ENCODE peak calls at places on chromosomes 2 and 18, in four cellular contexts. D, O, S and E are unnamed samples.
A peak's percentile ranks its signal among the peaks of the same experiment; 100 is the strongest.

GRCh38 chr2:4518596-4518995 is 815.2 kb downstream of the DCDC2C start:
- DNase-seq in D (no peak), O (no peak), S (no peak), E (no peak)

GRCh38 chr18:46343940-46344372 is 239.8 kb downstream of the HAUS1 start:
- DNase-seq in D (peak; percentile 38), O (peak; percentile 32), S (peak; percentile 72), E (peak; percentile 87)

GRCh38 chr18:59006461-59007067 is 133.1 kb upstream of the SEC11C start:
- DNase-seq in D (no peak), O (no peak), S (no peak), E (no peak)

GRCh38 chr2:167147254-167147941 is 259.1 kb downstream of the XIRP2 start:
- DNase-seq in D (no peak), O (no peak), S (no peak), E (no peak)

GRCh38 chr18:5668087-5668715 is 124.4 kb upstream of the EPB41L3 start:
- DNase-seq in D (no peak), O (no peak), S (no peak), E (no peak)

GRCh38 chr2:207133493-207133861 is 32.3 kb downstream of the KLF7 start:
- DNase-seq in D (no peak), O (peak; percentile 66), S (no peak), E (no peak)

GRCh38 chr2:206392118-206392517 is 51.2 kb upstream of the ADAM23 start:
- DNase-seq in D (no peak), O (no peak), S (no peak), E (no peak)

GRCh38 chr2:220077488-220077887 is 450.1 kb downstream of the SLC4A3 start:
- DNase-seq in D (no peak), O (no peak), S (no peak), E (no peak)

GRCh38 chr2:141570474-141571131 is 560.2 kb downstream of the LRP1B start:
- DNase-seq in D (no peak), O (no peak), S (no peak), E (no peak)

GRCh38 chr18:34522627-34523026 is 187.5 kb upstream of the DTNA start:
- DNase-seq in D (no peak), O (no peak), S (no peak), E (peak; percentile 76)

GRCh38 chr2:63378589-63378988 is 209.7 kb downstream of the WDPCP start:
- DNase-seq in D (no peak), O (no peak), S (no peak), E (no peak)

GRCh38 chr2:205681836-205682238 is 464 bp upstream of the NRP2 start:
- DNase-seq in D (no peak), O (peak; percentile 46), S (no peak), E (peak; percentile 87)

GRCh38 chr2:238926761-238927611 is 79.1 kb downstream of the TWIST2 start:
- DNase-seq in D (no peak), O (peak; percentile 12), S (no peak), E (peak; percentile 81)

GRCh38 chr2:229221641-229222040 is 49.4 kb downstream of the PID1 start:
- DNase-seq in D (no peak), O (no peak), S (no peak), E (no peak)

GRCh38 chr2:80638759-80639158 is 334.2 kb upstream of the LRRTM1 start:
- DNase-seq in D (no peak), O (no peak), S (no peak), E (no peak)

GRCh38 chr2:15640291-15640711 is 48.6 kb downstream of the DDX1 start:
- DNase-seq in D (no peak), O (peak; percentile 38), S (no peak), E (peak; percentile 76)

GRCh38 chr2:85258194-85258605 is 69.6 kb downstream of the TGOLN2 start:
- DNase-seq in D (no peak), O (no peak), S (peak; percentile 44), E (no peak)

GRCh38 chr2:37188570-37188969 is at the start of gene SULT6B1:
- DNase-seq in D (no peak), O (no peak), S (no peak), E (no peak)

GRCh38 chr2:28393115-28393836 is 618 bp downstream of the FOSL2 start:
- DNase-seq in D (peak; percentile 60), O (peak; percentile 63), S (peak; percentile 88), E (peak; percentile 94)

GRCh38 chr2:227796044-227796780 is 17.4 kb upstream of the CCL20 start:
- DNase-seq in D (peak; percentile 43), O (no peak), S (no peak), E (no peak)

GRCh38 chr2:46876741-46877384 is 38.7 kb downstream of the MCFD2 start:
- DNase-seq in D (peak; percentile 32), O (peak; percentile 24), S (no peak), E (peak; percentile 81)

GRCh38 chr18:63168287-63168686 is 151.3 kb downstream of the BCL2 start:
- DNase-seq in D (no peak), O (no peak), S (no peak), E (no peak)

GRCh38 chr2:84292545-84292944 is 166.5 kb downstream of the SUCLG1 start:
- DNase-seq in D (no peak), O (no peak), S (no peak), E (no peak)

GRCh38 chr2:75558786-75559428 is 1.8 kb downstream of the EVA1A start:
- DNase-seq in D (no peak), O (no peak), S (no peak), E (no peak)

GRCh38 chr2:71784734-71785549 is 331.6 kb downstream of the DYSF start:
- DNase-seq in D (no peak), O (no peak), S (no peak), E (peak; percentile 19)

GRCh38 chr2:10052216-10052615 is 8.9 kb downstream of the KLF11 start:
- DNase-seq in D (no peak), O (no peak), S (no peak), E (no peak)

GRCh38 chr2:120776649-120777048 is 41.0 kb downstream of the GLI2 start:
- DNase-seq in D (no peak), O (no peak), S (peak; percentile 29), E (no peak)

GRCh38 chr2:102049756-102050443 is 58.1 kb downstream of the IL1R2 start:
- DNase-seq in D (peak; percentile 64), O (no peak), S (no peak), E (peak; percentile 90)

GRCh38 chr18:43830905-43831304 is 553.6 kb upstream of the SYT4 start:
- DNase-seq in D (no peak), O (no peak), S (no peak), E (no peak)

GRCh38 chr18:48135436-48135966 is 205.0 kb upstream of the SMAD2 start:
- DNase-seq in D (no peak), O (no peak), S (no peak), E (peak; percentile 75)
- H3K4me3 ChIP-seq in D (peak overlapping the region; percentile 53), O (peak overlapping the region; percentile 77), S (peak overlapping the region; percentile 44), E (peak overlapping the region; percentile 38)

GRCh38 chr2:232697059-232697806 is at the start of gene GIGYF2:
- DNase-seq in D (peak; percentile 97), O (peak; percentile 96), S (peak; percentile 98), E (peak; percentile 94)
- TF ChIP-seq POLR2A in D (peak; percentile 23), O (peak; percentile 24), S (no peak), E (no peak)

GRCh38 chr2:64643838-64644219 is 9.9 kb downstream of the SERTAD2 start:
- DNase-seq in D (no peak), O (no peak), S (no peak), E (peak; percentile 81)

GRCh38 chr2:64644240-64645013 is 9.3 kb downstream of the SERTAD2 start:
- DNase-seq in D (peak; percentile 72), O (peak; percentile 84), S (peak; percentile 85), E (peak; percentile 83)

GRCh38 chr2:64645014-64645418 is 8.7 kb downstream of the SERTAD2 start:
- DNase-seq in D (peak; percentile 63), O (peak; percentile 73), S (no peak), E (no peak)

GRCh38 chr2:64649013-64649484 is 4.7 kb downstream of the SERTAD2 start:
- DNase-seq in D (peak; percentile 50), O (no peak), S (no peak), E (no peak)

DNA sequence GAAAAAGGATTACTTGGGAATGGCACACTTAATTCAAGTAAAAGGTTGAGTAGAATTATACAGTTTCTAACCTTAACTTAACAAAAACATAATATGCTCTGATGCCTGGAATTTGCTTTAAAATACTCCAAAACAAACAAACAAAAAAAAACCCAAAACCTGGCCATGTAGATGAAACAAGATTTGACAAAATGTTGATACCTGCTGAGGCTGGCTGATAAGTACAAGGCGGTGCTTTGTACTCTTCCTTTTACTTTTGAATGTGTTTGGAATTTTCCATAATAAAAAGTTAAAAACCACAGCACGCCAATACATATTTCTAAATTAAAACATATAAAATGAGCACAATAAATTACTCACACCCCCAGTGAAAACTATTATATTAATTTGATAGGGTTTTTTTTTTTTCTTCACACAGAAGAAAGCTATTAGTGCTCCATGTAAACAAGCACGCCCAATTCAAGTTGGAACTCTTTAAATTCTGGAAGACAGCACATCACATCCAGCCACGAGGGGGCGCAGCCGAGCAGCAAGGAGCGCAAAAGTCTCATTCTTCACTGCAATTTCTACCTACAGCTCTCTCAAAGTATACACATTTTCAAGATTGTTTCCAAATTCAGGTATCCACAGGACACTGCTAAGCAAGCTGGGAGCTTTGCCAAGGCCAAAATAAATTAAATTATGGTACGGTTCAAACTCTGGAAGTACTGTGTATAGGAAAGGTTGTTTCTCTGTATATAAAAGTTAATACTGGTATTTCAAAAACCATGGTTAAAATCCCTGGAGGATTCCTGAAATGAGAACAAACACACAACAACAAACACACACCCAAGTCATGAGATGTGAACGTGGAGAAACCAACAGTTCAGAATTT is 7.5 kb downstream of the SERTAD2 start:
- DNase-seq in D (peak; percentile 92), O (peak; percentile 86), S (peak; percentile 91), E (peak; percentile 90)
- H3K4me3 ChIP-seq in D (no peak overlapping the region), O (no peak overlapping the region), S (no peak overlapping the region), E (no peak overlapping the region)

DNA sequence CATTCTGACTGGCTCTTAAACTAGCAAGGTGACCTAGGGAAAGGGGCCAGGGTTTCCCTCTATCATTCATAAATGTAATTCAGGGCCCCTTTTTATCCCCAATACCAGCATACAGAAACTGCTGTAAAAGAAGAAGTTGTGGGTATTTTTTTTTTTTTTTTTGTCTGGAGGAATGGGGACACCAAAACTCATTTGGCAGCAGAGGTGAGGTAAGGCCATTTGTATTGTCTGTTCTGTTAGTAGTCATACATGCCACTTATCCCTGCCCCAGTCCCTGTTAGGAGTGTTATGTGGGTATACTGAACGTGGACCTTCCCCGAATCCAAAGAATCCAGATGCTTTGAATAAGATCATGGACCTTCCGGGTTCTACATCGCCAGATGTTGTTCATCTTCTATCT is 1.7 kb downstream of the SEPTIN2 start:
- DNase-seq in D (no peak), O (no peak), S (no peak), E (no peak)
- TF ChIP-seq POLR2A in D (no peak), O (no peak), S (no peak), E (no peak)